ENCODE peak calls at places on chromosomes 11 and 22, in six cellular contexts. P is astrocyte of the hippocampus, F is cardiac fibroblast, W is LoVo, N is Daoy, E is GM03348. G is an unnamed sample.

GRCh38 chr22:29375436-29376076 is 12.8 kb downstream of the AP1B1 start:
- DNase-seq in P (no peak), F (no peak), W (no peak), N (no peak), E (no peak), G (peak)

GRCh38 chr11:96055706-96056387 is 131.9 kb upstream of the MTMR2 start:
- DNase-seq in P (peak), F (peak), W (no peak), N (peak), E (peak), G (peak)

GRCh38 chr11:108751444-108751843 is 86.6 kb downstream of the DDX10 start:
- DNase-seq in P (no peak), F (no peak), W (no peak), N (no peak), E (no peak), G (no peak)

GRCh38 chr11:125075900-125076317 is 12.8 kb downstream of the SLC37A2 start:
- DNase-seq in P (peak), F (no peak), W (no peak), N (peak), E (no peak), G (no peak)

GRCh38 chr11:66419825-66420224 is 1.0 kb upstream of the NPAS4 start:
- DNase-seq in P (no peak), F (no peak), W (no peak), N (no peak), E (no peak), G (no peak)

GRCh38 chr22:27267145-27267544 is 534.4 kb downstream of the MN1 start:
- DNase-seq in P (no peak), F (no peak), W (no peak), N (peak), E (peak), G (no peak)

GRCh38 chr11:68116126-68116525 is 5.1 kb downstream of the CHKA start:
- DNase-seq in P (no peak), F (no peak), W (no peak), N (no peak), E (no peak), G (no peak)

GRCh38 chr22:38346506-38346905 is 29.3 kb upstream of the CSNK1E start:
- DNase-seq in P (no peak), F (no peak), W (no peak), N (no peak), E (no peak), G (no peak)

GRCh38 chr22:44337658-44338004 is 24.9 kb upstream of the SHISAL1 start:
- DNase-seq in P (peak), F (peak), W (no peak), N (peak), E (peak), G (peak)

GRCh38 chr22:20579273-20580120 is 72.1 kb downstream of the MED15 start:
- DNase-seq in P (no peak), F (no peak), W (no peak), N (no peak), E (no peak), G (no peak)

GRCh38 chr22:47090591-47091240 is 328.3 kb downstream of the TBC1D22A start:
- DNase-seq in P (no peak), F (peak), W (no peak), N (no peak), E (peak), G (no peak)

GRCh38 chr11:95829580-95830259 is 39.4 kb downstream of the CEP57 start:
- DNase-seq in P (no peak), F (no peak), W (no peak), N (peak), E (peak), G (no peak)

GRCh38 chr11:107562647-107563208 is 2.8 kb downstream of the ALKBH8 start:
- DNase-seq in P (peak), F (peak), W (peak), N (peak), E (peak), G (peak)

GRCh38 chr22:27139935-27140493 is 482.6 kb downstream of the MIAT start:
- DNase-seq in P (peak), F (peak), W (peak), N (peak), E (peak), G (peak)

GRCh38 chr11:116224154-116224888 is 548.5 kb downstream of the BUD13 start:
- DNase-seq in P (peak), F (peak), W (peak), N (peak), E (peak), G (peak)

GRCh38 chr11:86518211-86518610 is 143.5 kb downstream of the CCDC81 start:
- DNase-seq in P (no peak), F (no peak), W (no peak), N (no peak), E (no peak), G (no peak)

GRCh38 chr22:45159652-45160462 is 3.9 kb upstream of the NUP50 start:
- DNase-seq in P (peak), F (peak), W (peak), N (peak), E (peak), G (peak)

GRCh38 chr11:128594246-128594645 is 6.9 kb upstream of the ETS1 start:
- DNase-seq in P (no peak), F (no peak), W (no peak), N (no peak), E (no peak), G (no peak)

GRCh38 chr22:48954781-48955311 is 872.8 kb downstream of the BRD1 start:
- DNase-seq in P (no peak), F (no peak), W (no peak), N (peak), E (no peak), G (no peak)

GRCh38 chr11:9150501-9150900 is 59.1 kb upstream of the SCUBE2 start:
- DNase-seq in P (peak), F (peak), W (no peak), N (peak), E (peak), G (peak)

GRCh38 chr11:36090351-36091245 is 146.7 kb downstream of the LDLRAD3 start:
- DNase-seq in P (no peak), F (no peak), W (no peak), N (no peak), E (no peak), G (no peak)

GRCh38 chr22:46596032-46596441 is 24.1 kb upstream of the GRAMD4 start:
- DNase-seq in P (no peak), F (no peak), W (no peak), N (no peak), E (peak), G (no peak)

GRCh38 chr22:46108564-46109473 is 41.5 kb upstream of the PPARA start:
- DNase-seq in P (peak), F (peak), W (no peak), N (peak), E (peak), G (no peak)

GRCh38 chr11:123511037-123511870 is 81.2 kb downstream of the GRAMD1B start:
- DNase-seq in P (peak), F (peak), W (peak), N (peak), E (peak), G (peak)

GRCh38 chr11:66762088-66762487 is 33.1 kb upstream of the SPTBN2 start:
- DNase-seq in P (no peak), F (no peak), W (no peak), N (no peak), E (no peak), G (no peak)

GRCh38 chr11:78659326-78660319 is 85.0 kb upstream of the NARS2 start:
- DNase-seq in P (peak), F (no peak), W (no peak), N (no peak), E (no peak), G (peak)

GRCh38 chr11:111978028-111978771 is 41.1 kb downstream of the DIXDC1 start:
- DNase-seq in P (peak), F (peak), W (no peak), N (peak), E (peak), G (no peak)

GRCh38 chr11:60701509-60701818 is 2.1 kb downstream of the MS4A8 start:
- DNase-seq in P (no peak), F (no peak), W (no peak), N (no peak), E (no peak), G (no peak)